ENCODE peak calls at places on chromosome 15, in eight cellular contexts. One of them, this sample, is unnamed.

GRCh38 chr15:41666353-41666920 is 6.2 kb downstream of the MGA start:
- DNase-seq in epithelial cell of esophagus: peak; percentile 45
- DNase-seq in GM06990: no peak
- DNase-seq in putamen: no peak
- DNase-seq in heart left ventricle: no peak
- DNase-seq in GM23248: peak; percentile 54
- DNase-seq in stimulated activated CD8-positive, alpha-beta memory T cell treated with anti-CD3 and anti-CD28 coated beads, Interleukin-15, amount 100 ng/mL, for 4 hours: no peak
- DNase-seq in foreskin fibroblast: no peak
- DNase-seq in this sample: peak; percentile 41

GRCh38 chr15:37108725-37109124 is 8.4 kb upstream of the MEIS2 start:
- DNase-seq in epithelial cell of esophagus: no peak
- DNase-seq in GM06990: no peak
- DNase-seq in putamen: no peak
- DNase-seq in heart left ventricle: no peak
- DNase-seq in GM23248: no peak
- DNase-seq in stimulated activated CD8-positive, alpha-beta memory T cell treated with anti-CD3 and anti-CD28 coated beads, Interleukin-15, amount 100 ng/mL, for 4 hours: no peak
- DNase-seq in foreskin fibroblast: no peak
- DNase-seq in this sample: no peak

GRCh38 chr15:60002528-60003218 is 1.4 kb upstream of the FOXB1 start:
- DNase-seq in epithelial cell of esophagus: no peak
- DNase-seq in GM06990: no peak
- DNase-seq in putamen: no peak
- DNase-seq in heart left ventricle: no peak
- DNase-seq in GM23248: no peak
- DNase-seq in stimulated activated CD8-positive, alpha-beta memory T cell treated with anti-CD3 and anti-CD28 coated beads, Interleukin-15, amount 100 ng/mL, for 4 hours: no peak
- DNase-seq in foreskin fibroblast: no peak
- DNase-seq in this sample: no peak

GRCh38 chr15:72838311-72838731 is 54.8 kb upstream of the ADPGK start:
- DNase-seq in epithelial cell of esophagus: no peak
- DNase-seq in GM06990: no peak
- DNase-seq in putamen: no peak
- DNase-seq in heart left ventricle: no peak
- DNase-seq in GM23248: peak; percentile 63
- DNase-seq in stimulated activated CD8-positive, alpha-beta memory T cell treated with anti-CD3 and anti-CD28 coated beads, Interleukin-15, amount 100 ng/mL, for 4 hours: no peak
- DNase-seq in foreskin fibroblast: no peak
- DNase-seq in this sample: no peak

GRCh38 chr15:67068724-67069400 is 3.5 kb downstream of the SMAD3 start:
- DNase-seq in epithelial cell of esophagus: no peak
- DNase-seq in GM06990: no peak
- DNase-seq in putamen: no peak
- DNase-seq in heart left ventricle: no peak
- DNase-seq in GM23248: peak; percentile 66
- DNase-seq in stimulated activated CD8-positive, alpha-beta memory T cell treated with anti-CD3 and anti-CD28 coated beads, Interleukin-15, amount 100 ng/mL, for 4 hours: no peak
- DNase-seq in foreskin fibroblast: no peak
- DNase-seq in this sample: no peak

GRCh38 chr15:63212050-63212973 is 22.9 kb downstream of the RAB8B start:
- DNase-seq in epithelial cell of esophagus: peak; percentile 64
- DNase-seq in GM06990: peak; percentile 50
- DNase-seq in putamen: no peak
- DNase-seq in heart left ventricle: no peak
- DNase-seq in GM23248: peak; percentile 80
- DNase-seq in stimulated activated CD8-positive, alpha-beta memory T cell treated with anti-CD3 and anti-CD28 coated beads, Interleukin-15, amount 100 ng/mL, for 4 hours: no peak
- DNase-seq in foreskin fibroblast: peak; percentile 77
- DNase-seq in this sample: peak; percentile 92

GRCh38 chr15:62845239-62846126 is 197.1 kb upstream of the TPM1 start:
- DNase-seq in epithelial cell of esophagus: peak; percentile 14
- DNase-seq in GM06990: no peak
- DNase-seq in putamen: no peak
- DNase-seq in heart left ventricle: no peak
- DNase-seq in GM23248: peak; percentile 79
- DNase-seq in stimulated activated CD8-positive, alpha-beta memory T cell treated with anti-CD3 and anti-CD28 coated beads, Interleukin-15, amount 100 ng/mL, for 4 hours: no peak
- DNase-seq in foreskin fibroblast: peak; percentile 41
- DNase-seq in this sample: no peak

GRCh38 chr15:81117136-81117535 is 16.9 kb upstream of the CFAP161 start:
- DNase-seq in epithelial cell of esophagus: peak; percentile 64
- DNase-seq in GM06990: no peak
- DNase-seq in putamen: no peak
- DNase-seq in heart left ventricle: no peak
- DNase-seq in GM23248: peak; percentile 83
- DNase-seq in stimulated activated CD8-positive, alpha-beta memory T cell treated with anti-CD3 and anti-CD28 coated beads, Interleukin-15, amount 100 ng/mL, for 4 hours: no peak
- DNase-seq in foreskin fibroblast: no peak
- DNase-seq in this sample: no peak

GRCh38 chr15:56933420-56934210 is 15.2 kb downstream of the TCF12 start:
- DNase-seq in epithelial cell of esophagus: no peak
- DNase-seq in GM06990: no peak
- DNase-seq in putamen: no peak
- DNase-seq in heart left ventricle: no peak
- DNase-seq in GM23248: no peak
- DNase-seq in stimulated activated CD8-positive, alpha-beta memory T cell treated with anti-CD3 and anti-CD28 coated beads, Interleukin-15, amount 100 ng/mL, for 4 hours: no peak
- DNase-seq in foreskin fibroblast: no peak
- DNase-seq in this sample: no peak

GRCh38 chr15:73792429-73792828 is 39.3 kb upstream of the INSYN1 start:
- DNase-seq in epithelial cell of esophagus: no peak
- DNase-seq in GM06990: no peak
- DNase-seq in putamen: no peak
- DNase-seq in heart left ventricle: peak; percentile 29
- DNase-seq in GM23248: no peak
- DNase-seq in stimulated activated CD8-positive, alpha-beta memory T cell treated with anti-CD3 and anti-CD28 coated beads, Interleukin-15, amount 100 ng/mL, for 4 hours: no peak
- DNase-seq in foreskin fibroblast: no peak
- DNase-seq in this sample: no peak

GRCh38 chr15:74537736-74538135 is 3.3 kb upstream of the ARID3B start:
- DNase-seq in epithelial cell of esophagus: no peak
- DNase-seq in GM06990: no peak
- DNase-seq in putamen: no peak
- DNase-seq in heart left ventricle: no peak
- DNase-seq in GM23248: no peak
- DNase-seq in stimulated activated CD8-positive, alpha-beta memory T cell treated with anti-CD3 and anti-CD28 coated beads, Interleukin-15, amount 100 ng/mL, for 4 hours: no peak
- DNase-seq in foreskin fibroblast: no peak
- DNase-seq in this sample: no peak